ENCODE peak calls at places on chromosomes 11 and 22, in six cellular contexts. V, E, F, N, Z and T are unnamed samples. For H3K4me1 and H3K36me3, the result is how much of the 10 kb centered on the place peaks cover.

GRCh38 chr11:123622576-123622975 is 31.8 kb downstream of the SCN3B start:
- DNase-seq in V (no peak), E (no peak), F (no peak), N (no peak), Z (peak), T (no peak)

GRCh38 chr11:18012906-18013781 is at the start of gene SERGEF:
- DNase-seq in V (peak), E (peak), F (peak), N (peak), Z (peak), T (peak)

GRCh38 chr11:105734422-105734821 is 124.5 kb downstream of the GRIA4 start:
- DNase-seq in V (no peak), E (no peak), F (no peak), N (peak), Z (no peak), T (no peak)

GRCh38 chr22:30027169-30027568 is 53.1 kb upstream of the HORMAD2 start:
- DNase-seq in V (peak), E (no peak), F (no peak), N (peak), Z (no peak), T (no peak)

GRCh38 chr11:73969991-73970800 is 12.4 kb downstream of the UCP2 start:
- DNase-seq in V (no peak), E (no peak), F (no peak), N (no peak), Z (no peak), T (no peak)

GRCh38 chr11:44947114-44947513 is 3.6 kb downstream of the TP53I11 start:
- DNase-seq in V (no peak), E (no peak), F (no peak), N (no peak), Z (no peak), T (no peak)

GRCh38 chr22:49897015-49897684 is 21.1 kb downstream of the ALG12 start:
- DNase-seq in V (no peak), E (no peak), F (no peak), N (no peak), Z (no peak), T (no peak)

GRCh38 chr11:76314741-76315090 is 66.2 kb downstream of the THAP12 start:
- DNase-seq in V (peak), E (no peak), F (no peak), N (no peak), Z (no peak), T (no peak)

GRCh38 chr11:126545057-126545555 is 189.6 kb downstream of the ST3GAL4 start:
- DNase-seq in V (no peak), E (no peak), F (no peak), N (no peak), Z (no peak), T (no peak)

GRCh38 chr11:126355926-126356897 is 726 bp downstream of the ST3GAL4 start:
- DNase-seq in V (peak), E (peak), F (peak), N (no peak), Z (peak), T (peak)

GRCh38 chr11:118434123-118434552 is 2.2 kb upstream of the KMT2A start:
- DNase-seq in V (no peak), E (no peak), F (no peak), N (no peak), Z (no peak), T (no peak)

GRCh38 chr11:68354181-68354872 is 41.9 kb downstream of the LRP5 start:
- DNase-seq in V (peak), E (no peak), F (peak), N (peak), Z (peak), T (no peak)

GRCh38 chr11:830295-831131 is 2.2 kb upstream of the CD151 start:
- DNase-seq in V (no peak), E (peak), F (peak), N (peak), Z (peak), T (peak)

GRCh38 chr11:831951-832528 is 712 bp upstream of the CD151 start:
- DNase-seq in V (no peak), E (no peak), F (no peak), N (no peak), Z (peak), T (no peak)

GRCh38 chr11:829946-830294 is 2.2 kb downstream of the CRACR2B start:
- DNase-seq in V (no peak), E (no peak), F (no peak), N (no peak), Z (no peak), T (no peak)

GRCh38 chr11:832529-833113 is at the start of gene CD151:
- DNase-seq in V (peak), E (peak), F (peak), N (peak), Z (peak), T (peak)

DNA sequence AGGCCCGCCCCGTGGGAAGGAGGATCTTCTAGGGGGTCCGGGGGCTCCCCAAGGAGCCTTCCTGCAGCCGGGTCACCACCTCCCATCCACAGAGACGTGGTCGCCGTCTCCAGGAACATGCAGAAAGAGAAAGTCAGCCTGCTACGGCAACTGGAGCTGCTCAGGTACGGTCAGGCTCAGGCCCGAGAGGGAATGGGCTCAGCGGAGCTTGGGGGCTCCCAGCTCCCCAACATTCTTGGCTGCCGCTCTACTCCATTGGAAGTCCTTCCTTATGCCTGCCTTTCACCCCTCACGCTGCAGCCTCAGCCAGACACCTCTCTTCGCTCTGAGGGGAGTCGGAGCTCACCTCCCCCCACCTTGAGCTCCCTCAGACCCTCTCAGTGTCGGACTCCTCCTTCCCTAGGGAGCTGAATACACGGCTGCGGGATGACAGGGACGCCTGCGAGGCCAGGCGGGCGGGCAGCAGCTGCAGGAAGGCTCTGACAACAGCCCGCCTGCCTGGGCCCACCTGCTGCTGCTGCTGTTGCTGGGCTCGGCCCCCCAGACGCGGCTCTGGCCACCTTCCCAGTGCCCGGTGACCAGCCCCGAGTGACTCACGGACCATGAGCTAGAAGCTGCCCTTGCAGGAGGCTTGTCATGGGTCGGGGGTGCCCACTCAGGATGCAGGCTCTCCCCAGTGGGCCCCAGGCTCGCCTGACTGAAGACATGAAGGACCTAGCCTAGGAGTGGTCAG is 1.5 kb upstream of the CD151 start:
- DNase-seq in V (no peak), E (no peak), F (no peak), N (no peak), Z (peak), T (no peak)
- H3K4me3 ChIP-seq in V (peak), E (no peak), F (peak), N (peak), Z (peak), T (peak)

DNA sequence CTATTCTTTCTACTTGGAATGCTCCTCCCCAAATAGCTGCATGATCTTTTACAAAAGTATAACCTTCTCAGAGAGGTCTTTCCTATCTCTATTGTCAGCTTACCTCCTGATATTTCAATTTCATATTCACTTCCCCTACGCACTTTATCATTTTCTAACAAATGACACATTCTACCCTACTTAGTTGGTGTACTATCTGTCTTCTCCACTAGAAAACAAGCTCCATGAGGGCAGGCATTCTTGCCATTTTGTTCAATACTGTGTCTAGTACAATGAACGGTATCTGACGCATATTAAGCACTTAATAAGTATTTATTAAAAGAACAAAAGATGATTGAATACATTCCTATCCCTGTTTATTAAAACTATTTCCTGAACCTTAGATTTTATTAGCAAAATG is 96.5 kb upstream of the APOA1 start:
- DNase-seq in V (no peak), E (no peak), F (no peak), N (no peak), Z (no peak), T (no peak)
- H3K4me1 ChIP-seq in V (under half), E (under half), F (under half), N (under half), Z (under half), T (under half)

DNA sequence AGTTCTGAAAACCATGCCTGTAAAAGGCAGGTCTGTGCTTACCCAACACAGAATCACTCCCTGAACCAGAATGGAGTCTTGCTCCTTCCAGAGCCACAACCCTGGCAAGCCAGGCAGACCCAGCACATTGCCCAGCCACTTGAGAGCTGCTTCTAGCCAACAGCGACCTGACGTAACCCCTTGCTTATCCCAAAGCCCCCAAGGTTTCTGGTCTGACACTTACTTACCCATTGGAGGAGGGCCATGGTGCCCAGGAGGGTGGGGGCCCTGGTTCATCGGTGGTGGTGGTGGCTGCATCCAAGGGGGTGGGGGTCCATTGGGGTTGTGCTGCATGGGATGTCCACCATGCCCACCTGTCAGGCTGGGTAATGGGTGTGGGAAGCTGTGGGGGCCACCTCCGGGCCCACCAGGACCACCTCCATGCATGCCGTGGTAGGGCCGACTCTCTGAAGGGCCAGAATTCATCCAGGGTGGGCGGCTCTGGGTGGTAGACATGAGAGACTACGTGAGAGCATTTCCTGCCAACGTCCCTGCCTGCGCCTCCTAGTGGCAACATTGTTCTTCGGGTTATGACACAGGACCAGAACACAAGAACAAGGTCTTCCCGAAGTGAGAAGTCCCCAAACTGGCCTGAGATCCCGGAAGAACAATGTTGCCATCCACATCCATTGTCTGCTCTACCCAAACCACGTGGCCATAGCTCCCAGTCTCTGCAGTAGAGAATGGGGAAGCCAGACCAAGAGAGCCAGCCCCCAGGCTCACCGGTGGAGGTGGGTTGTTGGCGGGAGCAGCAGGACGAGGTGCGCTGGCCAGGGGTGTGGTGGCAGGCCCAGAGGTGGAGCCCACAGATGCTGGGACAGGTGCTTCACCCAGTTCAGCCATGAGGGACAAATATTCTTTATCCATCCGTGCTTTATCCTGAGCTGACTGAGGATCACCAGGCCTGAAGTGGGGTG is 7.8 kb upstream of the PYGM start:
- DNase-seq in V (peak), E (peak), F (peak), N (peak), Z (peak), T (peak)
- H3K36me3 ChIP-seq in V (half or more), E (half or more), F (half or more), N (under half), Z (half or more), T (under half)

DNA sequence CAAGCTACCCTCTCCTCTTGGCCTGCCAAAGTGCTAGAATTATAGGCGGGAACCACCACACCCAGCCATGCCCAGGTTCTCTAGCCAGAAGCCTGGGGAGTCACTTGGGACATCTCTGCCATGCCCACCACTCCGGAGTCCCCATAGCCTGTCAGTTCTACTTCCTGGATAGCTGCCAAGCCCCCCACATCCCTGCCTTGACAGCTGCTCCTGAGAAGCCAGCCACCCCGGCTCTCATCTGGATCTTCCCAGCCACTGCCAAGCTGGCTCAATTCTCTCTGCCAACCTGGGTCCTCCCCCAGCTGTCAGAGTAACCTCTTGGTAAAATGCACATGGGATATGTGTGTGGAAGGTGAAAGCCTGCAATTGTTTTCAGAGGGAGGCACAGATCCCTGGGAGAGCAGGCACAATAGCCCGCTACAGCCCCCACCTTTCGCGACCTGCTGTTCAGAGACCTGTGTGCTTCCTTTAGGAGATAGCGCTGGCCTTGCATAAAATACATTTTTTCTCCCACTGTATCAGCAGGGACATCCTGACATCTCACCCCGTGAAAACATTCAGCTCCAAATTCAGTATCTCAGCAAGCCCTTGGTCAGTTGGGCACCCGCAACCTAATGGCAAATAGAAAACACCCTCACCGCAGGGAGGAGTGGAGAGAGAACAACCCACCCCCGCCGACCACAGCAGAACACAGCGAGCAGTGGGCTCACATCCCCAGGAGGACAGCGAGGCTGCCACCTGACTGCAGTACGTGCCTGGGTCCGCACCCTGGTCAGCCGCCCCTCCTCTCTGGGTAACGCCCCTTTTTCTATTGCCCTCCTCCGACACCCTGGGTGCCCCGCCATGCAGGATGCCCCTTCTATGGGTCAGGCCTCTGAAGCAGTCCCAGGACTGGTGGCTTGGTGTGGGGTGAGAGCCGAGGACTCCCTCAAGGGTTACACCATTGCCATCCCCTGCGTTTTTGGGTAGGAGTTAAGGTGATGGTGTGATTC is 1342.2 kb downstream of the BRD1 start:
- DNase-seq in V (no peak), E (no peak), F (no peak), N (no peak), Z (no peak), T (no peak)
- H3K4me3 ChIP-seq in V (no peak), E (no peak), F (no peak), N (no peak), Z (no peak), T (no peak)

GRCh38 chr11:86803641-86804040 is 3.3 kb downstream of the PRSS23 start:
- DNase-seq in V (peak), E (no peak), F (no peak), N (no peak), Z (no peak), T (no peak)
- H3K4me1 ChIP-seq in V (under half), E (under half), F (under half), N (under half), Z (under half), T (half or more)